ENCODE peak calls at places on chromosome 15, in nine cellular contexts. Y is HFF-Myc, C is BE2C, G is type B pancreatic cell, N is A549, X is nephron progenitor cell, I is Caco-2, P is Calu3, A is A673. J is an unnamed sample.

GRCh38 chr15:99632521-99632920 is 66.7 kb downstream of the MEF2A start:
- DNase-seq in Y (no peak), C (no peak), G (no peak), N (no peak), X (no peak), I (no peak), P (no peak), A (no peak), J (no peak)

GRCh38 chr15:47415539-47415971 is 301.8 kb upstream of the SEMA6D start:
- DNase-seq in Y (no peak), C (no peak), G (no peak), N (no peak), X (peak), I (no peak), P (no peak), A (peak), J (no peak)

GRCh38 chr15:70033529-70034140 is 64.1 kb downstream of the TLE3 start:
- DNase-seq in Y (no peak), C (peak), G (no peak), N (no peak), X (peak), I (no peak), P (no peak), A (peak), J (no peak)

GRCh38 chr15:36632196-36632595 is 52.8 kb downstream of the CDIN1 start:
- DNase-seq in Y (peak), C (no peak), G (no peak), N (no peak), X (no peak), I (no peak), P (no peak), A (no peak), J (no peak)

GRCh38 chr15:40582726-40583246 is 11.3 kb upstream of the KNL1 start:
- DNase-seq in Y (no peak), C (no peak), G (no peak), N (peak), X (no peak), I (peak), P (peak), A (no peak), J (no peak)

GRCh38 chr15:29129903-29130302 is 139.7 kb downstream of the NSMCE3 start:
- DNase-seq in Y (no peak), C (no peak), G (no peak), N (no peak), X (no peak), I (no peak), P (no peak), A (no peak), J (no peak)

GRCh38 chr15:53962646-53963561 is 15.3 kb upstream of the UNC13C start:
- DNase-seq in Y (no peak), C (peak), G (no peak), N (no peak), X (peak), I (peak), P (peak), A (peak), J (no peak)

GRCh38 chr15:62085740-62086139 is 19.0 kb downstream of the C2CD4A start:
- DNase-seq in Y (no peak), C (no peak), G (no peak), N (no peak), X (no peak), I (no peak), P (no peak), A (no peak), J (no peak)

GRCh38 chr15:82048809-82049208 is 3.0 kb upstream of the MEX3B start:
- DNase-seq in Y (no peak), C (no peak), G (no peak), N (no peak), X (no peak), I (no peak), P (no peak), A (no peak), J (no peak)

GRCh38 chr15:96312641-96313335 is 17.7 kb upstream of the NR2F2 start:
- DNase-seq in Y (no peak), C (no peak), G (no peak), N (no peak), X (no peak), I (no peak), P (no peak), A (no peak), J (no peak)

GRCh38 chr15:35168464-35168863 is 83.4 kb upstream of the NANOGP8 start:
- DNase-seq in Y (peak), C (no peak), G (no peak), N (no peak), X (no peak), I (no peak), P (peak), A (peak), J (no peak)

GRCh38 chr15:48087844-48088243 is 32.9 kb upstream of the SLC24A5 start:
- DNase-seq in Y (no peak), C (no peak), G (no peak), N (no peak), X (no peak), I (no peak), P (no peak), A (no peak), J (no peak)

GRCh38 chr15:76200083-76200465 is 111.2 kb downstream of the ETFA start:
- DNase-seq in Y (no peak), C (no peak), G (no peak), N (no peak), X (no peak), I (no peak), P (no peak), A (no peak), J (no peak)

GRCh38 chr15:25693321-25694237 is 169.5 kb downstream of the ATP10A start:
- DNase-seq in Y (no peak), C (no peak), G (no peak), N (no peak), X (peak), I (peak), P (peak), A (no peak), J (no peak)

GRCh38 chr15:35725353-35725752 is 179.4 kb upstream of the DPH6 start:
- DNase-seq in Y (no peak), C (no peak), G (no peak), N (no peak), X (no peak), I (no peak), P (no peak), A (no peak), J (no peak)

GRCh38 chr15:40338041-40338657 is 2.6 kb downstream of the CCDC9B start:
- DNase-seq in Y (no peak), C (peak), G (no peak), N (peak), X (peak), I (peak), P (peak), A (peak), J (no peak)

GRCh38 chr15:98671060-98672008 is 23.0 kb downstream of the IGF1R start:
- DNase-seq in Y (no peak), C (no peak), G (no peak), N (no peak), X (no peak), I (peak), P (no peak), A (no peak), J (no peak)

GRCh38 chr15:40603935-40604334 is 9.9 kb downstream of the KNL1 start:
- DNase-seq in Y (no peak), C (no peak), G (no peak), N (no peak), X (no peak), I (no peak), P (no peak), A (no peak), J (no peak)

GRCh38 chr15:27017168-27017809 is 46.3 kb downstream of the GABRG3 start:
- DNase-seq in Y (peak), C (peak), G (no peak), N (peak), X (peak), I (peak), P (peak), A (peak), J (no peak)

GRCh38 chr15:70219256-70219919 is 121.7 kb upstream of the TLE3 start:
- DNase-seq in Y (no peak), C (no peak), G (no peak), N (no peak), X (no peak), I (no peak), P (no peak), A (no peak), J (no peak)

GRCh38 chr15:31004220-31004733 is 12.8 kb upstream of the MTMR10 start:
- DNase-seq in Y (no peak), C (no peak), G (no peak), N (no peak), X (peak), I (no peak), P (no peak), A (no peak), J (no peak)

GRCh38 chr15:98955980-98956723 is 51.4 kb downstream of the PGPEP1L start:
- DNase-seq in Y (no peak), C (no peak), G (no peak), N (no peak), X (no peak), I (no peak), P (no peak), A (no peak), J (no peak)

GRCh38 chr15:85086855-85087254 is 105.2 kb downstream of the PDE8A start:
- DNase-seq in Y (no peak), C (no peak), G (no peak), N (no peak), X (no peak), I (no peak), P (no peak), A (no peak), J (no peak)

GRCh38 chr15:92847841-92848240 is 52.3 kb upstream of the CHD2 start:
- DNase-seq in Y (no peak), C (no peak), G (no peak), N (no peak), X (no peak), I (no peak), P (no peak), A (no peak), J (no peak)

GRCh38 chr15:74786659-74787165 is 4.8 kb downstream of the CSK start:
- DNase-seq in Y (no peak), C (no peak), G (no peak), N (no peak), X (no peak), I (no peak), P (no peak), A (no peak), J (no peak)

GRCh38 chr15:74788716-74789151 is 6.9 kb downstream of the CSK start:
- DNase-seq in Y (no peak), C (no peak), G (no peak), N (no peak), X (no peak), I (no peak), P (no peak), A (no peak), J (no peak)

GRCh38 chr15:74789171-74789627 is 7.3 kb downstream of the CSK start:
- DNase-seq in Y (no peak), C (no peak), G (no peak), N (no peak), X (no peak), I (peak), P (peak), A (no peak), J (no peak)

GRCh38 chr15:74788042-74788715 is 6.3 kb downstream of the CSK start:
- DNase-seq in Y (no peak), C (no peak), G (no peak), N (no peak), X (no peak), I (no peak), P (no peak), A (no peak), J (no peak)

DNA sequence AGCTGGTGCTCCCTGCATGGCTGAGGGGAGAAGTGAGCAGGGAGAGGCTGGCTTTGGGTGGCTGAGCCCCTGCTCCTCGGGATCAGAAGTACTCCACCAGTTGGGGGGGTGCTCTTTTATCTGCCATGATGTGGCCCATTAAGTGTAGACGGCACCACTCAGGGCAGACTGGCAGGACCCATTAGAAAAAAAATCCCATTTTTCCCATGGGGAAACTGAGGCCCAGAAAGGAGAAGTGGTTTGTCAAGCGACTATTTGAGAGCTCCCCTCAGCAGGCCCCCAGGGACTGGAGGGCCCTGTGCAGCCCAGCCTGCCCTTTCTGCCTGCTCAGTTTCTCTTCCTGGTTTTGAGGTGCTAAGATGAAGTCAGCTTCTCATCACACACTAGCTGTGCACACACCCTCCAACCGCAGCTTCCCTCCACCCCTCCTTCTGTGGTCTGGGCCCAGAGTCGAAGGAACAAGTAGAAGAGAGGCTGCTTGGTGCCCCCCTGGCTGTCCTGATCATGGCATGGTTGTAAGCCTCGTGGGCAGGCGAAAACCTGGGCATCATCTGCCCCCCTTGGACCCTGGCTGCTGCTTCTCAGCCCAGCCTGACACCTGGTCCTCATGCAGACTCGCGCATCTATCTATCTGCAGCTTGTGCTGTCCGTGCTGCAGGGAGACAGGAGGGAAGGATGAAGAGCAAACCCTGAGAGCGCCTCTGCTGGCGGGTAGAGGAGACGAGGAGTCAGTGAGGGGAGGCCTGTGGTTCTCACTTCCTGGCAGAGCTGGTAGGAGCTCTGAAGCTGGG is 5.6 kb downstream of the CSK start:
- DNase-seq in Y (peak), C (peak), G (no peak), N (peak), X (peak), I (peak), P (peak), A (peak), J (no peak)
- TF ChIP-seq CTCF in Y (peak), C (peak), G (peak), N (peak), X (peak), I (no peak), P (peak), A (peak), J (peak)

GRCh38 chr15:71448688-71449114 is 333.4 kb downstream of the THSD4 start:
- DNase-seq in Y (peak), C (peak), G (no peak), N (peak), X (peak), I (peak), P (peak), A (peak), J (no peak)
- TF ChIP-seq CTCF in Y (peak), C (peak), G (peak), N (peak), X (peak), I (peak), P (peak), A (peak), J (peak)

GRCh38 chr15:71565006-71565405 is 245.3 kb upstream of the NR2E3 start:
- DNase-seq in Y (no peak), C (no peak), G (no peak), N (no peak), X (no peak), I (no peak), P (no peak), A (no peak), J (no peak)

GRCh38 chr15:71566226-71566625 is 244.1 kb upstream of the NR2E3 start:
- DNase-seq in Y (no peak), C (no peak), G (no peak), N (no peak), X (no peak), I (no peak), P (no peak), A (no peak), J (no peak)

GRCh38 chr15:71565636-71566160 is 244.7 kb upstream of the NR2E3 start:
- DNase-seq in Y (no peak), C (no peak), G (no peak), N (no peak), X (no peak), I (no peak), P (no peak), A (no peak), J (no peak)

GRCh38 chr15:71568226-71568625 is 242.1 kb upstream of the NR2E3 start:
- DNase-seq in Y (no peak), C (no peak), G (no peak), N (no peak), X (no peak), I (no peak), P (no peak), A (no peak), J (no peak)

DNA sequence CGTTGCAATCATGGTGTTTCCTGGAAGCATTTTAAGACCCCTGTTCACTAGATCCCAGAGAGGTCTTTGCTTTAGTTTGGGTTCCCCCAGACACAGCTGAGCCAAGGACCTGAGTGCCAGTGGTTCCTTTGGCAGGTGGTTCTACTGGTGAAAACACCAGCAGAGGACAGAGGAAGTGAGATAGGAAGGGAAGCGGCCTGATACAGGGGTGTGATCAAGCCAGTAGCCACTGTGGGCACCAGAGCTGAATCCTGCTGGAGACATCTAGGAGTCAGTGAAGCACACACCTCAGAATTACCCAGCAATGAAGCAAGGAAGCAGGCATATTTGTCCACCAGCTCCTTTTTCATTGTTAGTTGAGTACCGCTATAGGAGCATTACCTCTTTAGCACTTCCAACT is 243.2 kb upstream of the NR2E3 start:
- DNase-seq in Y (no peak), C (no peak), G (no peak), N (no peak), X (no peak), I (no peak), P (no peak), A (no peak), J (no peak)
- TF ChIP-seq CTCF in Y (no peak), C (no peak), G (no peak), N (no peak), X (no peak), I (no peak), P (no peak), A (no peak), J (no peak)

GRCh38 chr15:78077860-78078187 is 313 bp upstream of the TBC1D2B start:
- DNase-seq in Y (no peak), C (no peak), G (no peak), N (no peak), X (no peak), I (no peak), P (no peak), A (no peak), J (no peak)
- TF ChIP-seq CTCF in Y (no peak), C (no peak), G (no peak), N (no peak), X (no peak), I (no peak), P (no peak), A (no peak), J (no peak)

GRCh38 chr15:52114256-52114655 is 1.7 kb upstream of the BCL2L10 start:
- DNase-seq in Y (no peak), C (no peak), G (no peak), N (no peak), X (no peak), I (no peak), P (no peak), A (no peak), J (peak)

GRCh38 chr15:52112203-52112750 is 298 bp downstream of the BCL2L10 start:
- DNase-seq in Y (no peak), C (peak), G (no peak), N (no peak), X (no peak), I (peak), P (peak), A (no peak), J (peak)

GRCh38 chr15:52114656-52115055 is 2.1 kb upstream of the BCL2L10 start:
- DNase-seq in Y (no peak), C (no peak), G (no peak), N (no peak), X (no peak), I (no peak), P (no peak), A (no peak), J (no peak)

GRCh38 chr15:52113246-52113645 is 671 bp upstream of the BCL2L10 start:
- DNase-seq in Y (no peak), C (no peak), G (no peak), N (no peak), X (no peak), I (no peak), P (no peak), A (no peak), J (peak)

DNA sequence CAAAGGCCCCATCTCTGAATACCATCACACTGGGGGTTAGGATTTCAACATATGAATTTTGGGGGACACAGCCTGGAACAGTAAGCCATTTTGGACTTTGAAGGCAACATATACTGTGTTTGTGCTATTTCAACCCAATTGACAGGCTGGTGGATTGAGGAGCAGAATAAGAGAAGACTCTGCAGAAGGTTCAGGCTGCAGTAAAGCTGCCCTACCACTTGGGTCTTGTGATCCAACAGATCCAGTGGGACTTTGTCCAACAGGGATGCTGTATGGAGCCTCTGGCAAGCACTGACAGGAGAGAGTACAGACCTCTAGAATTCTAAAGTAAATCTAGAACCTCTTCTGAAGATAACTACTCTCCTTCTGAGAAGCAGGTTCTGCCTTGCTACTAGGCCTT is 1.1 kb upstream of the BCL2L10 start:
- DNase-seq in Y (no peak), C (no peak), G (no peak), N (no peak), X (no peak), I (no peak), P (no peak), A (no peak), J (peak)
- TF ChIP-seq CTCF in Y (no peak), C (no peak), G (no peak), N (no peak), X (no peak), I (no peak), P (no peak), A (no peak), J (no peak)

GRCh38 chr15:52808441-52808840 is 18.3 kb upstream of the ONECUT1 start:
- DNase-seq in Y (no peak), C (no peak), G (no peak), N (no peak), X (no peak), I (no peak), P (no peak), A (no peak), J (no peak)

GRCh38 chr15:52804526-52805081 is 14.5 kb upstream of the ONECUT1 start:
- DNase-seq in Y (no peak), C (no peak), G (no peak), N (no peak), X (peak), I (no peak), P (no peak), A (no peak), J (no peak)

GRCh38 chr15:52803543-52804306 is 13.6 kb upstream of the ONECUT1 start:
- DNase-seq in Y (no peak), C (no peak), G (no peak), N (no peak), X (peak), I (no peak), P (no peak), A (no peak), J (no peak)

GRCh38 chr15:52805351-52806283 is 15.5 kb upstream of the ONECUT1 start:
- DNase-seq in Y (no peak), C (no peak), G (peak), N (no peak), X (peak), I (no peak), P (no peak), A (no peak), J (no peak)

GRCh38 chr15:52806284-52806655 is 16.1 kb upstream of the ONECUT1 start:
- DNase-seq in Y (no peak), C (no peak), G (no peak), N (no peak), X (no peak), I (no peak), P (no peak), A (no peak), J (no peak)
- TF ChIP-seq CTCF in Y (no peak), C (no peak), G (no peak), N (no peak), X (no peak), I (no peak), P (no peak), A (no peak), J (no peak)

J was measured in osteocyte.